ENCODE peak calls at places on chromosomes 3 and 15, in eight cellular contexts. One of them, this sample, is unnamed.

GRCh38 chr3:131081224-131081623 is 54.5 kb downstream of the NEK11 start:
- DNase-seq in HTR-8/SVneo: no peak
- DNase-seq in AG09319: no peak
- DNase-seq in RKO: no peak
- DNase-seq in fibroblast of villous mesenchyme: peak; percentile 53
- DNase-seq in mammary epithelial cell: no peak
- DNase-seq in stimulated activated naive CD4-positive, alpha-beta T cell: no peak
- DNase-seq in foreskin fibroblast: no peak
- DNase-seq in this sample: no peak

GRCh38 chr3:101809178-101810022 is 30.4 kb downstream of the NXPE3 start:
- DNase-seq in mammary epithelial cell: no peak
- DNase-seq in foreskin fibroblast: peak; percentile 21
- DNase-seq in AG09319: no peak
- DNase-seq in RKO: peak; percentile 70
- DNase-seq in fibroblast of villous mesenchyme: peak; percentile 62
- DNase-seq in HTR-8/SVneo: peak; percentile 41
- DNase-seq in stimulated activated naive CD4-positive, alpha-beta T cell: peak; percentile 59
- DNase-seq in this sample: peak; percentile 57

GRCh38 chr3:192091831-192092230 is 630.9 kb downstream of the PYDC2 start:
- DNase-seq in foreskin fibroblast: no peak
- DNase-seq in HTR-8/SVneo: peak; percentile 19
- DNase-seq in RKO: no peak
- DNase-seq in mammary epithelial cell: no peak
- DNase-seq in stimulated activated naive CD4-positive, alpha-beta T cell: no peak
- DNase-seq in fibroblast of villous mesenchyme: no peak
- DNase-seq in AG09319: no peak
- DNase-seq in this sample: no peak

GRCh38 chr15:89647191-89647851 is 7.9 kb downstream of the KIF7 start:
- DNase-seq in mammary epithelial cell: peak; percentile 23
- DNase-seq in RKO: peak; percentile 54
- DNase-seq in HTR-8/SVneo: peak; percentile 81
- DNase-seq in AG09319: no peak
- DNase-seq in stimulated activated naive CD4-positive, alpha-beta T cell: peak; percentile 30
- DNase-seq in foreskin fibroblast: peak; percentile 37
- DNase-seq in fibroblast of villous mesenchyme: peak; percentile 52
- DNase-seq in this sample: peak; percentile 69

GRCh38 chr15:40379853-40380252 is 2.7 kb upstream of the KNSTRN start:
- DNase-seq in mammary epithelial cell: peak; percentile 87
- DNase-seq in foreskin fibroblast: peak; percentile 98
- DNase-seq in AG09319: peak; percentile 96
- DNase-seq in RKO: peak; percentile 90
- DNase-seq in fibroblast of villous mesenchyme: peak; percentile 98
- DNase-seq in HTR-8/SVneo: peak; percentile 68
- DNase-seq in stimulated activated naive CD4-positive, alpha-beta T cell: no peak
- DNase-seq in this sample: no peak

GRCh38 chr3:39150170-39150802 is 3.1 kb downstream of the CSRNP1 start:
- DNase-seq in fibroblast of villous mesenchyme: no peak
- DNase-seq in AG09319: no peak
- DNase-seq in mammary epithelial cell: no peak
- DNase-seq in HTR-8/SVneo: no peak
- DNase-seq in RKO: no peak
- DNase-seq in stimulated activated naive CD4-positive, alpha-beta T cell: no peak
- DNase-seq in foreskin fibroblast: no peak
- DNase-seq in this sample: no peak

GRCh38 chr3:122977645-122978466 is 49.7 kb downstream of the SEMA5B start:
- DNase-seq in AG09319: no peak
- DNase-seq in RKO: no peak
- DNase-seq in foreskin fibroblast: peak; percentile 47
- DNase-seq in HTR-8/SVneo: peak; percentile 91
- DNase-seq in fibroblast of villous mesenchyme: peak; percentile 51
- DNase-seq in mammary epithelial cell: peak; percentile 53
- DNase-seq in stimulated activated naive CD4-positive, alpha-beta T cell: no peak
- DNase-seq in this sample: no peak

GRCh38 chr15:25775317-25775912 is 87.7 kb downstream of the ATP10A start:
- DNase-seq in stimulated activated naive CD4-positive, alpha-beta T cell: no peak
- DNase-seq in HTR-8/SVneo: no peak
- DNase-seq in fibroblast of villous mesenchyme: peak; percentile 10
- DNase-seq in foreskin fibroblast: peak; percentile 59
- DNase-seq in AG09319: no peak
- DNase-seq in mammary epithelial cell: no peak
- DNase-seq in RKO: no peak
- DNase-seq in this sample: peak; percentile 49

GRCh38 chr3:10674593-10674992 is 141.4 kb upstream of the SLC6A11 start:
- DNase-seq in mammary epithelial cell: no peak
- DNase-seq in foreskin fibroblast: no peak
- DNase-seq in AG09319: no peak
- DNase-seq in RKO: no peak
- DNase-seq in fibroblast of villous mesenchyme: no peak
- DNase-seq in HTR-8/SVneo: no peak
- DNase-seq in stimulated activated naive CD4-positive, alpha-beta T cell: no peak
- DNase-seq in this sample: no peak

This sample was measured in NB4.